ENCODE peak calls at places on chromosomes 4 and X, in ten cellular contexts. E is gastrocnemius medialis; Y is GM23248; L is CD4-positive, CD25-positive, alpha-beta regulatory T cell; N is heart left ventricle; A is WERI-Rb-1; K is HCT116; H is hepatocyte; R is body of pancreas; X is left lung. T is an unnamed sample. For H3K36me3, the result is how much of the 10 kb centered on the place peaks cover.

GRCh38 chr4:40612831-40613230 is 16.8 kb downstream of the RBM47 start:
- DNase-seq in L (no peak), X (no peak), H (no peak), E (no peak), R (no peak), K (no peak), A (no peak), Y (no peak), N (no peak), T (no peak)

GRCh38 chrX:134236690-134237362 is at the start of gene CCDC160:
- DNase-seq in E (peak), N (peak), L (no peak), Y (peak), A (peak), X (peak), K (peak), R (peak), H (peak), T (peak)

GRCh38 chr4:129064717-129065116 is 28.6 kb downstream of the SCLT1 start:
- DNase-seq in L (no peak), A (no peak), X (no peak), N (no peak), K (no peak), Y (peak), R (no peak), E (no peak), H (no peak), T (peak)

GRCh38 chr4:2300431-2300861 is 38.5 kb upstream of the MXD4 start:
- DNase-seq in K (no peak), E (no peak), Y (no peak), H (no peak), N (no peak), X (no peak), A (no peak), R (no peak), L (no peak), T (no peak)

GRCh38 chr4:148222991-148223660 is 219.1 kb downstream of the NR3C2 start:
- DNase-seq in L (no peak), R (peak), K (no peak), A (no peak), N (no peak), E (no peak), Y (no peak), H (no peak), X (no peak), T (no peak)

GRCh38 chr4:94369046-94369445 is 26.4 kb upstream of the HPGDS start:
- DNase-seq in N (no peak), R (no peak), K (no peak), Y (no peak), H (no peak), A (no peak), E (no peak), X (no peak), L (no peak), T (no peak)

GRCh38 chr4:108830509-108831244 is 67.8 kb upstream of the ETNPPL start:
- DNase-seq in L (no peak), H (peak), R (peak), E (peak), X (no peak), N (peak), K (no peak), A (no peak), Y (peak), T (peak)

GRCh38 chr4:108717386-108717785 is 45.5 kb downstream of the ETNPPL start:
- DNase-seq in K (no peak), N (no peak), H (no peak), E (no peak), A (no peak), R (no peak), X (no peak), L (no peak), Y (no peak), T (no peak)

GRCh38 chr4:17589355-17589754 is 12.4 kb downstream of the LAP3 start:
- DNase-seq in Y (no peak), K (no peak), N (no peak), H (peak), A (no peak), R (no peak), E (no peak), X (no peak), L (no peak), T (no peak)

GRCh38 chrX:47181301-47181700 is 12.3 kb upstream of the UBA1 start:
- DNase-seq in K (no peak), E (no peak), X (no peak), Y (no peak), H (no peak), A (no peak), R (no peak), N (no peak), L (no peak), T (no peak)

GRCh38 chr4:61493041-61493440 is 292.9 kb downstream of the ADGRL3 start:
- DNase-seq in A (no peak), R (no peak), Y (no peak), N (no peak), E (no peak), K (no peak), H (no peak), X (no peak), L (no peak), T (no peak)
- H3K36me3 ChIP-seq in A (under half), R (under half), Y (under half), N (under half), E (under half), K (under half), H (under half), X (under half), L (under half), T (under half)

GRCh38 chr4:123666486-123666885 is 269.9 kb downstream of the SPRY1 start:
- DNase-seq in A (no peak), X (no peak), N (no peak), K (no peak), H (no peak), Y (no peak), L (no peak), R (no peak), E (no peak), T (no peak)
- H3K27ac ChIP-seq in A (no peak), X (no peak), N (no peak), K (no peak), H (no peak), Y (no peak), L (no peak), R (no peak), E (no peak), T (no peak)

GRCh38 chr4:145097821-145098674 is at the start of the genes ABCE1 and ANAPC10:
- DNase-seq in L (peak), Y (peak), K (peak), A (peak), N (peak), X (peak), R (peak), E (peak), H (peak), T (peak)

GRCh38 chr4:145101091-145101490 is 3.0 kb downstream of the ABCE1 start:
- DNase-seq in L (no peak), K (no peak), E (no peak), X (no peak), N (no peak), H (no peak), A (no peak), Y (no peak), R (no peak), T (no peak)

GRCh38 chr4:145097331-145097820 is 620 bp downstream of the ANAPC10 start:
- DNase-seq in K (no peak), A (no peak), E (no peak), R (no peak), H (no peak), X (no peak), L (peak), N (no peak), Y (no peak), T (no peak)

GRCh38 chr4:145098675-145099037 is 545 bp downstream of the ABCE1 start:
- DNase-seq in E (peak), X (no peak), A (no peak), N (peak), R (peak), K (peak), H (peak), L (no peak), Y (peak), T (peak)

DNA sequence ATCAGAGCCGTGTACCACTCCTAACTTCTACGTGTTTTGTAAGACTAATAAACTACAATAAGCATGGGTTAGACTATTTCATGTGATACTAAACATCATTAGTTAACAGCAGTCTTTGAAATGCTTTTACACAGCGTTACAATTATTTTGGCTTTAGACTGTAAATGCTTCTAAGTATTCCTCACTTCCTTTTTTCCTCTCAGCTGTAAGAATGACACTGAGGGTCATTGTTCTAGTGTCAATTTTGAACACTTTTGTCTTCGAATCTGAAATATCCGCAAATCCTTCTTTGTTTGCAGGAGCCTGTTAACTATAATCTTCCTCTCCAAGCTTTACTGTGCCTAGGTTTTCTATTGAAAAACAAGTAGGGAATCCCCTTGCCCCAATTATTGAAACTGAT is 1.5 kb downstream of the ABCE1 start:
- DNase-seq in N (no peak), K (no peak), L (no peak), Y (peak), E (no peak), A (no peak), H (no peak), R (no peak), X (no peak), T (peak)
- H3K4me3 ChIP-seq in N (peak), K (peak), L (peak), Y (peak), E (peak), A (peak), H (peak), R (no peak), X (peak), T (peak)

GRCh38 chr4:168682898-168683500 is 186.1 kb downstream of the PALLD start:
- DNase-seq in A (no peak), X (no peak), R (no peak), N (no peak), Y (no peak), K (no peak), H (no peak), E (no peak), L (no peak), T (no peak)
- H3K36me3 ChIP-seq in A (under half), X (under half), R (under half), N (half or more), Y (under half), K (under half), H (under half), E (under half), L (under half), T (under half)

DNA sequence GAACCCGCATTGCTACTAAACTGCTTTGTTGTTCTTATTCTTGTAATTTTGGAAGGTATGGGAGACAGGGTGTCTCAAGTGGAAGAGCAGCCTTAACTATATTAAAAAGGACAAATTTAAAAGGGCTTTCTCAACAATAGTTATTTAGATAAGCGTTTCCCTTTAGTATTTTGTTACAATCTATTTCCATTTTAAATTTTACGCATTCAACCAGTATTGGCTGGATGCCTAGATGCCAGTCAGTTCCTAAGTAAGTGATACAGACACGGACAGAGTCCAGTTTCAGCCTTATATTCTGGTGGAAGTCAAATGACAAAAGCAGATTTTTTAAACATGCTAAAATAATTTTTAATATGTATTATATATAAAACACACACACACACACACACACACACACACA is 28.3 kb downstream of the FAT1 start:
- DNase-seq in R (no peak), L (no peak), E (no peak), Y (no peak), K (no peak), H (no peak), X (no peak), A (no peak), N (no peak), T (no peak)
- H3K27ac ChIP-seq in R (no peak), L (no peak), E (no peak), Y (no peak), K (no peak), H (no peak), X (no peak), A (no peak), N (no peak), T (no peak)

T was measured in SJCRH30.